ENCODE peak calls at places on chromosomes 7 and 10, in four cellular contexts. One of them, this sample, is unnamed.

GRCh38 chr10:71868192-71868697 is 17.2 kb upstream of the PSAP start:
- DNase-seq in WTC11: no peak
- DNase-seq in GM12878: no peak
- DNase-seq in K562: peak; percentile 82
- DNase-seq in this sample: peak; percentile 44

GRCh38 chr7:121016976-121017375 is 28.5 kb downstream of the CPED1 start:
- DNase-seq in GM12878: no peak
- DNase-seq in K562: no peak
- DNase-seq in WTC11: no peak
- DNase-seq in this sample: no peak

GRCh38 chr10:59905066-59905734 is 1.2 kb downstream of the CCDC6 start:
- DNase-seq in WTC11: peak; percentile 59
- DNase-seq in K562: peak; percentile 45
- DNase-seq in GM12878: no peak
- DNase-seq in this sample: no peak

GRCh38 chr10:55629792-55630490 is 731.1 kb downstream of the ZWINT start:
- DNase-seq in K562: peak; percentile 1
- DNase-seq in WTC11: peak; percentile 52
- DNase-seq in GM12878: no peak
- DNase-seq in this sample: peak; percentile 6

GRCh38 chr10:33410096-33410859 is 75.8 kb upstream of the NRP1 start:
- DNase-seq in GM12878: no peak
- DNase-seq in K562: no peak
- DNase-seq in WTC11: no peak
- DNase-seq in this sample: no peak

GRCh38 chr10:78634389-78634815 is 434.4 kb upstream of the ZMIZ1 start:
- DNase-seq in K562: no peak
- DNase-seq in WTC11: no peak
- DNase-seq in GM12878: no peak
- DNase-seq in this sample: no peak

GRCh38 chr10:110448682-110449418 is 48.9 kb upstream of the DUSP5 start:
- DNase-seq in GM12878: no peak
- DNase-seq in K562: no peak
- DNase-seq in WTC11: no peak
- DNase-seq in this sample: no peak

GRCh38 chr7:141207661-141208060 is 133.8 kb downstream of the TMEM178B start:
- DNase-seq in GM12878: no peak
- DNase-seq in K562: no peak
- DNase-seq in WTC11: no peak
- DNase-seq in this sample: no peak

GRCh38 chr10:91607661-91608442 is 25.0 kb downstream of the PPP1R3C start:
- DNase-seq in GM12878: no peak
- DNase-seq in WTC11: no peak
- DNase-seq in K562: peak; percentile 91
- DNase-seq in this sample: no peak

GRCh38 chr7:155459133-155459866 is 1.4 kb downstream of the EN2 start:
- DNase-seq in WTC11: no peak
- DNase-seq in K562: no peak
- DNase-seq in GM12878: no peak
- DNase-seq in this sample: no peak

GRCh38 chr10:114571316-114571999 is 86.6 kb downstream of the ABLIM1 start:
- DNase-seq in K562: no peak
- DNase-seq in GM12878: no peak
- DNase-seq in WTC11: no peak
- DNase-seq in this sample: no peak

GRCh38 chr7:109126404-109127050 is 556.9 kb downstream of the DNAJB9 start:
- DNase-seq in WTC11: no peak
- DNase-seq in GM12878: no peak
- DNase-seq in K562: no peak
- DNase-seq in this sample: no peak

GRCh38 chr7:121689749-121690148 is 183.2 kb upstream of the PTPRZ1 start:
- DNase-seq in GM12878: no peak
- DNase-seq in K562: no peak
- DNase-seq in WTC11: no peak
- DNase-seq in this sample: no peak

GRCh38 chr10:49649294-49649693 is 30.2 kb upstream of the C10orf53 start:
- DNase-seq in WTC11: peak; percentile 59
- DNase-seq in GM12878: no peak
- DNase-seq in K562: no peak
- DNase-seq in this sample: no peak

GRCh38 chr7:45962861-45963260 is 41.8 kb upstream of the IGFBP3 start:
- DNase-seq in K562: no peak
- DNase-seq in WTC11: no peak
- DNase-seq in GM12878: no peak
- DNase-seq in this sample: no peak

GRCh38 chr10:88800152-88801125 is 2.1 kb upstream of the LIPM start:
- DNase-seq in WTC11: no peak
- DNase-seq in GM12878: no peak
- DNase-seq in K562: no peak
- DNase-seq in this sample: no peak

GRCh38 chr7:118609207-118609606 is 384.7 kb downstream of the ANKRD7 start:
- DNase-seq in GM12878: no peak
- DNase-seq in WTC11: no peak
- DNase-seq in K562: no peak
- DNase-seq in this sample: no peak

GRCh38 chr7:26958834-26959233 is 94.4 kb upstream of the SKAP2 start:
- DNase-seq in K562: no peak
- DNase-seq in WTC11: no peak
- DNase-seq in GM12878: no peak
- DNase-seq in this sample: peak; percentile 46

DNA sequence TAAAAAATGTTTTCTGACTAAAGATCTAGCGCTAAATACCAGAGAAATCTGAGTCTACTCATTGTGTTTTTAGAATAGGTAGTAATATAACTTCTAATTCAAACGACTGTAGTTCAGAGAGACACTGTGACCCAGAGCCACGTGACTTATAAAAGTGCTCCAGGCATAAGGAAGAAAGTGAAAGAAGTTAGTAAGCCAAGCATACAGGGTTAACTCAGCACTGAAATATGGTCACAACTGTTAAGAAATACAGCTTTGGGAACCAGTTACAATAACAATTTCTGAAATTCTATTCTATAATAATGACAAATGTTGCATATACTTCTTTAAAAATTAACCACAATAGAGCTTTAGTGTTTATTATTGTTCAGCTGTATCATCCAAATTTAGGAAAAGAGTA is 119.1 kb downstream of the TFEC start:
- DNase-seq in GM12878: no peak
- DNase-seq in K562: no peak
- DNase-seq in WTC11: no peak
- DNase-seq in this sample: no peak
- TF ChIP-seq ETV6 in GM12878: no peak
- TF ChIP-seq ETV6 in K562: no peak
- TF ChIP-seq ETV6 in WTC11: no peak
- TF ChIP-seq ETV6 in this sample: no peak

GRCh38 chr7:152462995-152463713 is 27.4 kb upstream of the KMT2C start:
- DNase-seq in WTC11: no peak
- DNase-seq in GM12878: no peak
- DNase-seq in K562: peak; percentile 65
- DNase-seq in this sample: no peak
- TF ChIP-seq TCF7 in WTC11: no peak
- TF ChIP-seq TCF7 in GM12878: no peak
- TF ChIP-seq TCF7 in K562: peak; percentile 36
- TF ChIP-seq TCF7 in this sample: no peak

GRCh38 chr7:32264667-32265284 is 194.6 kb upstream of the PDE1C start:
- DNase-seq in K562: no peak
- DNase-seq in GM12878: no peak
- DNase-seq in WTC11: no peak
- DNase-seq in this sample: no peak
- TF ChIP-seq ETV6 in K562: no peak
- TF ChIP-seq ETV6 in GM12878: no peak
- TF ChIP-seq ETV6 in WTC11: no peak
- TF ChIP-seq ETV6 in this sample: no peak

GRCh38 chr7:100142461-100142860 is 6.3 kb upstream of the LAMTOR4 start:
- DNase-seq in K562: no peak
- DNase-seq in GM12878: no peak
- DNase-seq in WTC11: no peak
- DNase-seq in this sample: no peak

GRCh38 chr7:100132697-100133137 is 6.0 kb downstream of the MBLAC1 start:
- DNase-seq in GM12878: no peak
- DNase-seq in K562: peak; percentile 87
- DNase-seq in WTC11: peak; percentile 74
- DNase-seq in this sample: peak; percentile 57

GRCh38 chr7:100141554-100141949 is 7.2 kb upstream of the LAMTOR4 start:
- DNase-seq in K562: no peak
- DNase-seq in GM12878: no peak
- DNase-seq in WTC11: no peak
- DNase-seq in this sample: no peak

GRCh38 chr7:100132126-100132525 is 5.4 kb downstream of the MBLAC1 start:
- DNase-seq in K562: no peak
- DNase-seq in WTC11: no peak
- DNase-seq in GM12878: no peak
- DNase-seq in this sample: no peak

DNA sequence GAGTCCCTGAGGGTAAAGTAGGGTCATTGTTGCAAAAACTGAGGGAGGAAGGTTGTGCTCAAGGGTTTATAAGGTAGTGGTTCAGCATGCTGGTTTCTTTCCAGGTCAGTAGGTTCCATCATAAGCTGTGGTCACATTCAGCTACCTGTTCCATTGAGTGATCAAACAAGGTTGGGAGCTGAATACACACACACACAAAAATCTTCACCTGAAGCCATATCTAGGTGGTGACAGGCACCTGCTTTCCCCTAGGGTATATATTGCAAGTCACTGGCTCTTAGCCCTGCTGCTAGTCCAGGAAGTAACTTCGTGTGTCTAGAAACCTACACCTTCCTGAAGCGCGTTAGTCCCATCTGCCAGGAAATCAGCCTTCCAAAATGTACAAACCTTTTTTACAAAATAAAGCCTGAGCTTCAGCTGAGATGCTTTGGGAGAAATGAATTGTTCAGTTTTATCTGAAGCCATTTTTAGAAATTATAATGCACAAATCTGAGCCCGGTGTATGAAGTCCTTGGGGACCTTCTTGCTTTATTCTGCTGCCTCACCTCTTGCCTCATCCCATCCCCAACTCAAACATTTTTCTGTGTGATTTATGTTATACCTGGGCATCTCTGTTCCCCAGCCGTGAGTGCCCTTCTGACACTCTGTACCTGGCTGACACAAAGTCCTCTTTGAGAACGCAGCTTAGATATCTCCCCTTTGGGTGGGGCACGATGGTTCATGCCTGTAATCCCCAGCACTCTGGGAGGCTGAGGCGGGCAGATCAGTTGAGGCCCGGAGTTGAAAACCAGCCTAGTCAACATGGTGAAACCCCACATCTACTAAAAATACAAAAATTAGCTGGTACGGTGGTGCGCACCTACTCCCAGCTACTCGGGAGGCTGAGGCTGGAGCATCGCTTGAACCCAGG is 10.6 kb upstream of the LAMTOR4 start:
- DNase-seq in WTC11: no peak
- DNase-seq in K562: no peak
- DNase-seq in GM12878: no peak
- DNase-seq in this sample: no peak
- TF ChIP-seq TCF7 in WTC11: no peak
- TF ChIP-seq TCF7 in K562: no peak
- TF ChIP-seq TCF7 in GM12878: peak; percentile 66
- TF ChIP-seq TCF7 in this sample: no peak

GRCh38 chr10:13829790-13830189 is 243.0 kb downstream of the PRPF18 start:
- DNase-seq in WTC11: no peak
- DNase-seq in K562: no peak
- DNase-seq in GM12878: no peak
- DNase-seq in this sample: no peak

GRCh38 chr10:13830385-13830784 is 243.6 kb downstream of the PRPF18 start:
- DNase-seq in WTC11: peak; percentile 53
- DNase-seq in K562: no peak
- DNase-seq in GM12878: no peak
- DNase-seq in this sample: no peak

GRCh38 chr10:13827418-13827817 is 240.7 kb downstream of the PRPF18 start:
- DNase-seq in WTC11: no peak
- DNase-seq in GM12878: no peak
- DNase-seq in K562: no peak
- DNase-seq in this sample: no peak

GRCh38 chr10:13834581-13835286 is 248.0 kb downstream of the PRPF18 start:
- DNase-seq in K562: no peak
- DNase-seq in GM12878: no peak
- DNase-seq in WTC11: peak; percentile 43
- DNase-seq in this sample: no peak

GRCh38 chr10:13831711-13832110 is 244.9 kb downstream of the PRPF18 start:
- DNase-seq in K562: no peak
- DNase-seq in GM12878: peak; percentile 43
- DNase-seq in WTC11: no peak
- DNase-seq in this sample: no peak
- TF ChIP-seq ETV6 in K562: no peak
- TF ChIP-seq ETV6 in GM12878: no peak
- TF ChIP-seq ETV6 in WTC11: peak; percentile 60
- TF ChIP-seq ETV6 in this sample: no peak

GRCh38 chr10:130495891-130496642 is 359.9 kb downstream of the GLRX3 start:
- DNase-seq in GM12878: no peak
- DNase-seq in WTC11: no peak
- DNase-seq in K562: no peak
- DNase-seq in this sample: peak; percentile 12
- TF ChIP-seq TCF7 in GM12878: no peak
- TF ChIP-seq TCF7 in WTC11: no peak
- TF ChIP-seq TCF7 in K562: no peak
- TF ChIP-seq TCF7 in this sample: no peak